ENCODE peak calls at places on chromosomes 16 and 17, in ten cellular contexts. U is activated T-helper 1 cell treated with Interleukin-2 at 50 U/mL for 16 hours; I is EL; H is upper lobe of right lung; T is DMS79 treated with DMSO at 0.1 percent for 48 hours; E is NCI-H1436; D is SJCRH30; V is prostate gland; Q is CD4-positive, alpha-beta memory T cell; X is NCI-H1105. Z is an unnamed sample.

GRCh38 chr16:1923299-1924034 is 5.3 kb upstream of the HS3ST6 start:
- DNase-seq in U (no peak), I (peak), H (no peak), T (no peak), E (peak), D (peak), V (no peak), Q (no peak), X (no peak), Z (peak)

GRCh38 chr16:31453255-31454204 is 5.8 kb upstream of the ARMC5 start:
- DNase-seq in U (no peak), I (peak), H (peak), T (no peak), E (no peak), D (no peak), V (no peak), Q (no peak), X (no peak), Z (no peak)

GRCh38 chr17:17445925-17446665 is 30.7 kb upstream of the MED9 start:
- DNase-seq in U (no peak), I (peak), H (no peak), T (peak), E (no peak), D (peak), V (peak), Q (no peak), X (no peak), Z (peak)

GRCh38 chr17:69505740-69506139 is 91.2 kb downstream of the MAP2K6 start:
- DNase-seq in U (no peak), I (no peak), H (no peak), T (no peak), E (no peak), D (no peak), V (no peak), Q (no peak), X (no peak), Z (no peak)

GRCh38 chr17:49022391-49022941 is 25.3 kb downstream of the IGF2BP1 start:
- DNase-seq in U (no peak), I (peak), H (no peak), T (no peak), E (no peak), D (peak), V (no peak), Q (no peak), X (no peak), Z (no peak)

GRCh38 chr17:38498353-38498752 is 70.1 kb downstream of the ARHGAP23 start:
- DNase-seq in U (no peak), I (no peak), H (no peak), T (no peak), E (no peak), D (no peak), V (no peak), Q (no peak), X (no peak), Z (no peak)

GRCh38 chr16:66746682-66747081 is 4.7 kb downstream of the DYNC1LI2 start:
- DNase-seq in U (no peak), I (no peak), H (no peak), T (no peak), E (no peak), D (no peak), V (no peak), Q (no peak), X (no peak), Z (no peak)

GRCh38 chr17:29347831-29348281 is 42.3 kb upstream of the TAOK1 start:
- DNase-seq in U (no peak), I (peak), H (no peak), T (no peak), E (no peak), D (no peak), V (no peak), Q (no peak), X (no peak), Z (no peak)

GRCh38 chr17:8994319-8994718 is 27.0 kb upstream of the NTN1 start:
- DNase-seq in U (peak), I (peak), H (peak), T (peak), E (peak), D (peak), V (no peak), Q (peak), X (peak), Z (no peak)

GRCh38 chr17:5832886-5833285 is 237.3 kb upstream of the WSCD1 start:
- DNase-seq in U (no peak), I (peak), H (no peak), T (no peak), E (peak), D (peak), V (no peak), Q (peak), X (peak), Z (peak)

GRCh38 chr17:73365934-73366623 is 54.3 kb upstream of the CDC42EP4 start:
- DNase-seq in U (no peak), I (no peak), H (no peak), T (no peak), E (no peak), D (no peak), V (no peak), Q (no peak), X (no peak), Z (no peak)

GRCh38 chr17:81811705-81812570 is 8.0 kb downstream of the GCGR start:
- DNase-seq in U (no peak), I (no peak), H (no peak), T (no peak), E (no peak), D (no peak), V (no peak), Q (no peak), X (no peak), Z (no peak)